ENCODE peak calls at places on chromosomes 5 and 9, in five cellular contexts. V is uterus, Z is adrenal gland, H is lower leg skin, S is A549. Q is an unnamed sample.

GRCh38 chr5:14234204-14234603 is 91.1 kb downstream of the TRIO start:
- DNase-seq in V (no peak), Z (no peak), H (no peak), S (no peak), Q (no peak)

GRCh38 chr5:35877655-35878054 is 21.0 kb downstream of the IL7R start:
- DNase-seq in V (no peak), S (no peak), H (no peak), Z (no peak), Q (no peak)

GRCh38 chr9:86639899-86640379 is 285.7 kb upstream of the TUT7 start:
- DNase-seq in S (no peak), H (no peak), V (no peak), Z (no peak), Q (no peak)

GRCh38 chr5:6615416-6615815 is 17.4 kb downstream of the NSUN2 start:
- DNase-seq in S (no peak), H (no peak), V (no peak), Z (no peak), Q (no peak)

GRCh38 chr9:21810881-21811280 is 8.4 kb downstream of the MTAP start:
- DNase-seq in S (no peak), V (no peak), H (no peak), Z (no peak), Q (no peak)

GRCh38 chr5:95962785-95963184 is 1.1 kb upstream of the ELL2 start:
- DNase-seq in V (no peak), H (no peak), Z (no peak), S (no peak), Q (no peak)

GRCh38 chr5:167639761-167640160 is 651.7 kb upstream of the WWC1 start:
- DNase-seq in H (no peak), Z (no peak), V (no peak), S (no peak), Q (no peak)

GRCh38 chr5:82540301-82540700 is 262.1 kb upstream of the RPS23 start:
- DNase-seq in Z (no peak), V (no peak), H (no peak), S (no peak), Q (no peak)

GRCh38 chr9:121985792-121986494 is 107.2 kb downstream of the TTLL11 start:
- DNase-seq in S (no peak), V (no peak), Z (no peak), H (peak), Q (no peak)

GRCh38 chr5:39599721-39600431 is 175.1 kb upstream of the DAB2 start:
- DNase-seq in V (no peak), Z (no peak), S (peak), H (no peak), Q (peak)

GRCh38 chr9:137166242-137167112 is 3.4 kb downstream of the LRRC26 start:
- DNase-seq in H (no peak), V (no peak), S (no peak), Z (no peak), Q (no peak)

GRCh38 chr9:111076043-111076442 is 37.8 kb upstream of the LPAR1 start:
- DNase-seq in V (no peak), S (no peak), Z (no peak), H (no peak), Q (no peak)

GRCh38 chr5:21644032-21644431 is 1209.1 kb downstream of the CDH12 start:
- DNase-seq in Z (no peak), V (no peak), H (no peak), S (no peak), Q (peak)

GRCh38 chr5:132736853-132737833 is at the start of gene KIF3A:
- DNase-seq in H (peak), S (peak), V (peak), Z (peak), Q (peak)
- TF ChIP-seq POLR2A in H (no peak), S (peak), V (peak), Z (peak), Q (peak)

DNA sequence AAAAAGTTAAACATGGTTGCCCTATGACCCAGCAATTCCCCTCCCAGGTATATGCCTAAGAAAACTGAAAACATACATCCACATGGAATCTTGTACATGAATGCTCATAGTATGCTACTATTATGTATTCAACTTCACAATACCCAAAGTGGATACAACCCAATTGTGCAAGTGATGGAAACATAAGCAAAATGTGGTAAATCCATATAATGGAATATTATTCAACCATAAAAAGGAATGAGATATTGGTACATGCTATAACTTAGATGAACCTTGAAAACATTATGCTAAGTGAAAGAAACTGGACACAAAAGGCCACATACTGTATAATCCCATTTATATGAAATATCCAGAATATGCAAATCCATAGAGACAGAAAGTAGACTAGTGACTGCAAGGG is 18.1 kb upstream of the CCDC125 start:
- DNase-seq in V (no peak), H (no peak), Z (no peak), S (no peak), Q (no peak)
- TF ChIP-seq POLR2A in V (no peak), H (no peak), Z (no peak), S (no peak), Q (no peak)

GRCh38 chr5:142767925-142768324 is 2.3 kb upstream of the ARHGAP26 start:
- DNase-seq in Z (no peak), S (no peak), V (no peak), H (no peak), Q (no peak)

GRCh38 chr5:142769793-142770649 is at the start of gene ARHGAP26:
- DNase-seq in V (peak), S (peak), Z (peak), H (peak), Q (peak)

GRCh38 chr5:142769251-142769792 is 855 bp upstream of the ARHGAP26 start:
- DNase-seq in H (no peak), S (no peak), Z (no peak), V (no peak), Q (peak)

GRCh38 chr5:142772766-142773293 is 2.7 kb downstream of the ARHGAP26 start:
- DNase-seq in H (no peak), Z (no peak), V (no peak), S (no peak), Q (no peak)

GRCh38 chr5:142770650-142771609 is 753 bp downstream of the ARHGAP26 start:
- DNase-seq in V (peak), S (peak), Z (peak), H (no peak), Q (peak)
- TF ChIP-seq POLR2A in V (no peak), S (no peak), Z (no peak), H (no peak), Q (no peak)

GRCh38 chr5:170694911-170695310 is 88.6 kb upstream of the GABRP start:
- DNase-seq in Z (no peak), H (no peak), S (no peak), V (no peak), Q (no peak)

GRCh38 chr5:170691623-170692022 is 91.9 kb upstream of the GABRP start:
- DNase-seq in H (no peak), V (no peak), S (no peak), Z (no peak), Q (no peak)

GRCh38 chr5:170697031-170697430 is 86.5 kb upstream of the GABRP start:
- DNase-seq in V (no peak), S (no peak), H (no peak), Z (no peak), Q (no peak)

DNA sequence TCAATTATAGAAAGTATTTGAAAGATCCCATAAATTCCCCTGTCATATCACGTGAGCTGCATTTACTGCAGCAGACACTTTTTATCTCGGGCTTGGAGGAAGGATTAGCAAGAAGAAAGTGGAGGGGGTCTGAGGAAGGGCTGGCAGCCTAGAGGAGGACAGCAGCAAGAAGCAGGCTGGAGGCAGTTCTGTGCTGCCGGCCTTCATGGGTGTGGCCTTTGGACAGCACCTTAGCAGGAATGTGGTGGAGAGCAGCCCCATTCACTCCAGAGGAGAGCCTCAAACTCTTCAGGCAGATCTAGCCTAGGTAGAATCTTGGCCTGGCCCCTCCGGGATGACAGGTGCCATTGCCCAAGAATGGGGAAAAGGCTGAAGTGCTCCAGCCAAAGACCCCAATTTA is 89.8 kb upstream of the GABRP start:
- DNase-seq in Z (no peak), S (no peak), H (no peak), V (no peak), Q (no peak)
- TF ChIP-seq POLR2A in Z (no peak), S (no peak), H (no peak), V (no peak), Q (no peak)

GRCh38 chr9:128026255-128027165 is 40.6 kb downstream of the NAIF1 start:
- DNase-seq in H (no peak), Z (no peak), V (no peak), S (no peak), Q (peak)
- TF ChIP-seq POLR2A in H (no peak), Z (no peak), V (no peak), S (no peak), Q (no peak)

Q was measured in NB4.